ENCODE peak calls at places on chromosomes 3 and 15, in nine cellular contexts. One of them, this sample, is unnamed.

GRCh38 chr15:56598991-56599390 is 134.1 kb upstream of the MNS1 start:
- DNase-seq in CD8-positive, alpha-beta T cell: no peak
- DNase-seq in fibroblast of lung: peak; percentile 55
- DNase-seq in left ventricle myocardium inferior: no peak
- DNase-seq in cardiac muscle cell: peak; percentile 3
- DNase-seq in fibroblast of mammary gland: peak; percentile 76
- DNase-seq in HFF-Myc: no peak
- DNase-seq in astrocyte of the spinal cord: peak; percentile 26
- DNase-seq in transverse colon: no peak
- DNase-seq in this sample: no peak

GRCh38 chr15:86690566-86690965 is 610.9 kb downstream of the AGBL1 start:
- DNase-seq in CD8-positive, alpha-beta T cell: no peak
- DNase-seq in fibroblast of lung: peak; percentile 47
- DNase-seq in left ventricle myocardium inferior: no peak
- DNase-seq in cardiac muscle cell: no peak
- DNase-seq in fibroblast of mammary gland: no peak
- DNase-seq in HFF-Myc: no peak
- DNase-seq in astrocyte of the spinal cord: no peak
- DNase-seq in transverse colon: no peak
- DNase-seq in this sample: no peak

GRCh38 chr3:14884665-14885064 is 62.7 kb upstream of the NR2C2 start:
- DNase-seq in CD8-positive, alpha-beta T cell: peak; percentile 45
- DNase-seq in fibroblast of lung: no peak
- DNase-seq in left ventricle myocardium inferior: no peak
- DNase-seq in cardiac muscle cell: no peak
- DNase-seq in fibroblast of mammary gland: no peak
- DNase-seq in HFF-Myc: no peak
- DNase-seq in astrocyte of the spinal cord: no peak
- DNase-seq in transverse colon: no peak
- DNase-seq in this sample: no peak

GRCh38 chr15:99731336-99732267 is 1.6 kb downstream of the LYSMD4 start:
- DNase-seq in CD8-positive, alpha-beta T cell: no peak
- DNase-seq in fibroblast of lung: no peak
- DNase-seq in left ventricle myocardium inferior: no peak
- DNase-seq in cardiac muscle cell: peak; percentile 35
- DNase-seq in fibroblast of mammary gland: no peak
- DNase-seq in HFF-Myc: no peak
- DNase-seq in astrocyte of the spinal cord: no peak
- DNase-seq in transverse colon: no peak
- DNase-seq in this sample: no peak

GRCh38 chr3:196942915-196943277 is 568 bp upstream of the NCBP2 start:
- DNase-seq in CD8-positive, alpha-beta T cell: no peak
- DNase-seq in fibroblast of lung: peak; percentile 38
- DNase-seq in left ventricle myocardium inferior: no peak
- DNase-seq in cardiac muscle cell: peak; percentile 51
- DNase-seq in fibroblast of mammary gland: peak; percentile 12
- DNase-seq in HFF-Myc: no peak
- DNase-seq in astrocyte of the spinal cord: no peak
- DNase-seq in transverse colon: peak; percentile 50
- DNase-seq in this sample: no peak

GRCh38 chr3:144028798-144029411 is 57.3 kb downstream of the DIPK2A start:
- DNase-seq in CD8-positive, alpha-beta T cell: no peak
- DNase-seq in fibroblast of lung: no peak
- DNase-seq in left ventricle myocardium inferior: no peak
- DNase-seq in cardiac muscle cell: no peak
- DNase-seq in fibroblast of mammary gland: no peak
- DNase-seq in HFF-Myc: no peak
- DNase-seq in astrocyte of the spinal cord: no peak
- DNase-seq in transverse colon: no peak
- DNase-seq in this sample: no peak

GRCh38 chr3:143507735-143508580 is 340.3 kb downstream of the SLC9A9 start:
- DNase-seq in CD8-positive, alpha-beta T cell: no peak
- DNase-seq in fibroblast of lung: peak; percentile 86
- DNase-seq in left ventricle myocardium inferior: no peak
- DNase-seq in cardiac muscle cell: peak; percentile 57
- DNase-seq in fibroblast of mammary gland: peak; percentile 92
- DNase-seq in HFF-Myc: no peak
- DNase-seq in astrocyte of the spinal cord: peak; percentile 84
- DNase-seq in transverse colon: no peak
- DNase-seq in this sample: no peak

GRCh38 chr3:145698252-145698651 is 462.7 kb downstream of the PLOD2 start:
- DNase-seq in CD8-positive, alpha-beta T cell: no peak
- DNase-seq in fibroblast of lung: no peak
- DNase-seq in left ventricle myocardium inferior: no peak
- DNase-seq in cardiac muscle cell: peak; percentile 5
- DNase-seq in fibroblast of mammary gland: peak; percentile 45
- DNase-seq in HFF-Myc: no peak
- DNase-seq in astrocyte of the spinal cord: no peak
- DNase-seq in transverse colon: no peak
- DNase-seq in this sample: no peak

GRCh38 chr3:155254445-155254844 is 39.0 kb downstream of the STRIT1 start:
- DNase-seq in CD8-positive, alpha-beta T cell: no peak
- DNase-seq in fibroblast of lung: no peak
- DNase-seq in left ventricle myocardium inferior: no peak
- DNase-seq in cardiac muscle cell: no peak
- DNase-seq in fibroblast of mammary gland: peak; percentile 25
- DNase-seq in HFF-Myc: no peak
- DNase-seq in astrocyte of the spinal cord: no peak
- DNase-seq in transverse colon: no peak
- DNase-seq in this sample: no peak

GRCh38 chr3:177959188-177959587 is 577.0 kb upstream of the KCNMB2 start:
- DNase-seq in CD8-positive, alpha-beta T cell: no peak
- DNase-seq in fibroblast of lung: no peak
- DNase-seq in left ventricle myocardium inferior: no peak
- DNase-seq in cardiac muscle cell: no peak
- DNase-seq in fibroblast of mammary gland: no peak
- DNase-seq in HFF-Myc: no peak
- DNase-seq in astrocyte of the spinal cord: no peak
- DNase-seq in transverse colon: no peak
- DNase-seq in this sample: no peak

GRCh38 chr3:177961784-177962183 is 574.5 kb upstream of the KCNMB2 start:
- DNase-seq in CD8-positive, alpha-beta T cell: no peak
- DNase-seq in fibroblast of lung: no peak
- DNase-seq in left ventricle myocardium inferior: no peak
- DNase-seq in cardiac muscle cell: no peak
- DNase-seq in fibroblast of mammary gland: no peak
- DNase-seq in HFF-Myc: no peak
- DNase-seq in astrocyte of the spinal cord: no peak
- DNase-seq in transverse colon: no peak
- DNase-seq in this sample: no peak

GRCh38 chr3:177960722-177961121 is 575.5 kb upstream of the KCNMB2 start:
- DNase-seq in CD8-positive, alpha-beta T cell: no peak
- DNase-seq in fibroblast of lung: peak; percentile 24
- DNase-seq in left ventricle myocardium inferior: no peak
- DNase-seq in cardiac muscle cell: no peak
- DNase-seq in fibroblast of mammary gland: no peak
- DNase-seq in HFF-Myc: no peak
- DNase-seq in astrocyte of the spinal cord: no peak
- DNase-seq in transverse colon: no peak
- DNase-seq in this sample: no peak

DNA sequence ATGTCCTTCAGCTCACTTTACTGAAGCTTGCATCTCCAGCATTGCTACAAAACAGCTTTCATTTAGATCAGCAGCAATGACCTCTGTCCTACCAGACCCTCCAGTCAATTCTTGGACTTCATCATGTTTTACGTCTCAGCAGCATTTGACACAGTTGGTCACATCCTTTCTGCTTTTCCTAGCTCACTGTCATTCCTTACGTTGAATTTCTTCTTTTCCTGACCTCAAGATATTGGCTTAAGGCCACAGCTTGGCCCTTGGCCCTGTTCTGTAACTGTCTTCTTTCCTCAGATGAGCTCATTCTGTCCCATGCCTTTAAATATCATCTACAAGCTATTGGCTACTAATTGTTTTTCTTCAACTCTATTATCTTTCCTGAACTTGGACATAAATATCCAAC is 576.2 kb upstream of the KCNMB2 start:
- DNase-seq in CD8-positive, alpha-beta T cell: no peak
- DNase-seq in fibroblast of lung: peak; percentile 57
- DNase-seq in left ventricle myocardium inferior: peak; percentile 18
- DNase-seq in cardiac muscle cell: peak; percentile 81
- DNase-seq in fibroblast of mammary gland: peak; percentile 92
- DNase-seq in HFF-Myc: no peak
- DNase-seq in astrocyte of the spinal cord: peak; percentile 43
- DNase-seq in transverse colon: no peak
- DNase-seq in this sample: peak; percentile 12
- H3K4me3 ChIP-seq in CD8-positive, alpha-beta T cell: no peak overlapping the region
- H3K4me3 ChIP-seq in fibroblast of lung: no peak overlapping the region
- H3K4me3 ChIP-seq in left ventricle myocardium inferior: no peak overlapping the region
- H3K4me3 ChIP-seq in cardiac muscle cell: no peak overlapping the region
- H3K4me3 ChIP-seq in fibroblast of mammary gland: no peak overlapping the region
- H3K4me3 ChIP-seq in HFF-Myc: no peak overlapping the region
- H3K4me3 ChIP-seq in astrocyte of the spinal cord: no peak overlapping the region
- H3K4me3 ChIP-seq in transverse colon: no peak overlapping the region
- H3K4me3 ChIP-seq in this sample: no peak overlapping the region

GRCh38 chr3:134464693-134465385 is 20.9 kb downstream of the ANAPC13 start:
- DNase-seq in CD8-positive, alpha-beta T cell: no peak
- DNase-seq in fibroblast of lung: no peak
- DNase-seq in left ventricle myocardium inferior: no peak
- DNase-seq in cardiac muscle cell: no peak
- DNase-seq in fibroblast of mammary gland: peak; percentile 41
- DNase-seq in HFF-Myc: no peak
- DNase-seq in astrocyte of the spinal cord: no peak
- DNase-seq in transverse colon: no peak
- DNase-seq in this sample: no peak
- TF ChIP-seq CTCF in CD8-positive, alpha-beta T cell: no peak
- TF ChIP-seq CTCF in fibroblast of lung: no peak
- TF ChIP-seq CTCF in left ventricle myocardium inferior: no peak
- TF ChIP-seq CTCF in cardiac muscle cell: no peak
- TF ChIP-seq CTCF in fibroblast of mammary gland: no peak
- TF ChIP-seq CTCF in HFF-Myc: no peak
- TF ChIP-seq CTCF in astrocyte of the spinal cord: peak; percentile 3
- TF ChIP-seq CTCF in transverse colon: no peak
- TF ChIP-seq CTCF in this sample: no peak

DNA sequence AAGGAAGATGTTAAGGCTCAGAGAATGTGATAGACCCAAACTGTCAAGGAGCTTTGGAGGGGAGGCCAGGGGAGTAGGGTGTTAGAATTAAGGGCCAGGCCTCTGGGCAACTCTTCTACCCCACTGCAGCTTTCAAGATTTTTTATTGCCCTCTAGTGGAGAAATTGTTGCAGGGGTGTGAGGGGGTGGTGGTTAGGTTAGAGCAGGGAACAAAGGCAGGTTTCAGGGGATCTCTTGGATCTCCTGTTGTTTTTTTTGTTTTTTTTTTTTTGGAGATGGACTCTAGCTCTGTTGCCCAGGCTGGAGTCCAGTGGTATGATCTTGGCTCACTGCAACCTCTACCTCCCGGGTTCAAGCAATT is 1.4 kb upstream of the SEC13 start:
- DNase-seq in CD8-positive, alpha-beta T cell: no peak
- DNase-seq in fibroblast of lung: no peak
- DNase-seq in left ventricle myocardium inferior: no peak
- DNase-seq in cardiac muscle cell: no peak
- DNase-seq in fibroblast of mammary gland: no peak
- DNase-seq in HFF-Myc: no peak
- DNase-seq in astrocyte of the spinal cord: no peak
- DNase-seq in transverse colon: no peak
- DNase-seq in this sample: no peak
- H3K4me3 ChIP-seq in CD8-positive, alpha-beta T cell: no peak overlapping the region
- H3K4me3 ChIP-seq in fibroblast of lung: no peak overlapping the region
- H3K4me3 ChIP-seq in left ventricle myocardium inferior: no peak overlapping the region
- H3K4me3 ChIP-seq in cardiac muscle cell: no peak overlapping the region
- H3K4me3 ChIP-seq in fibroblast of mammary gland: no peak overlapping the region
- H3K4me3 ChIP-seq in HFF-Myc: no peak overlapping the region
- H3K4me3 ChIP-seq in astrocyte of the spinal cord: no peak overlapping the region
- H3K4me3 ChIP-seq in transverse colon: no peak overlapping the region
- H3K4me3 ChIP-seq in this sample: no peak overlapping the region

GRCh38 chr3:141051641-141052569 is 758 bp downstream of the SPSB4 start:
- DNase-seq in CD8-positive, alpha-beta T cell: no peak
- DNase-seq in fibroblast of lung: peak; percentile 47
- DNase-seq in left ventricle myocardium inferior: peak; percentile 42
- DNase-seq in cardiac muscle cell: peak; percentile 32
- DNase-seq in fibroblast of mammary gland: peak; percentile 12
- DNase-seq in HFF-Myc: no peak
- DNase-seq in astrocyte of the spinal cord: peak; percentile 44
- DNase-seq in transverse colon: no peak
- DNase-seq in this sample: peak; percentile 45
- TF ChIP-seq CTCF in CD8-positive, alpha-beta T cell: no peak
- TF ChIP-seq CTCF in fibroblast of lung: no peak
- TF ChIP-seq CTCF in left ventricle myocardium inferior: no peak
- TF ChIP-seq CTCF in cardiac muscle cell: no peak
- TF ChIP-seq CTCF in fibroblast of mammary gland: no peak
- TF ChIP-seq CTCF in HFF-Myc: peak; percentile 6
- TF ChIP-seq CTCF in astrocyte of the spinal cord: no peak
- TF ChIP-seq CTCF in transverse colon: no peak
- TF ChIP-seq CTCF in this sample: peak; percentile 21